ENCODE peak calls at places on chromosome 19, in seven cellular contexts. P is colonic mucosa, D is fibroblast of lung, X is IMR-90, O is tibial artery, L is gastrocnemius medialis, R is SK-N-SH. N is an unnamed sample.

GRCh38 chr19:29850482-29850881 is 38.7 kb downstream of the CCNE1 start:
- DNase-seq in P (no peak), D (no peak), X (no peak), O (no peak), L (no peak), R (no peak), N (no peak)

GRCh38 chr19:10011974-10012373 is 1.3 kb upstream of the RDH8 start:
- DNase-seq in P (no peak), D (no peak), X (no peak), O (no peak), L (no peak), R (peak), N (no peak)

GRCh38 chr19:46454244-46454643 is 17.1 kb downstream of the PNMA8A start:
- DNase-seq in P (no peak), D (no peak), X (no peak), O (no peak), L (no peak), R (no peak), N (no peak)

GRCh38 chr19:16624236-16624635 is 3.8 kb downstream of the MED26 start:
- DNase-seq in P (no peak), D (no peak), X (no peak), O (no peak), L (no peak), R (no peak), N (no peak)

GRCh38 chr19:48970923-48971395 is 5.8 kb downstream of the FTL start:
- DNase-seq in P (peak), D (peak), X (peak), O (peak), L (no peak), R (peak), N (peak)

GRCh38 chr19:34452671-34453253 is 24.6 kb downstream of the UBA2 start:
- DNase-seq in P (no peak), D (peak), X (peak), O (no peak), L (no peak), R (no peak), N (no peak)

GRCh38 chr19:5926641-5927438 is 12.8 kb downstream of the CAPS start:
- DNase-seq in P (no peak), D (peak), X (no peak), O (peak), L (no peak), R (peak), N (no peak)

GRCh38 chr19:21045028-21045427 is 24.6 kb downstream of the ZNF430 start:
- DNase-seq in P (no peak), D (no peak), X (no peak), O (no peak), L (no peak), R (no peak), N (no peak)

GRCh38 chr19:32876236-32876918 is 6.8 kb upstream of the SLC7A9 start:
- DNase-seq in P (peak), D (no peak), X (no peak), O (peak), L (no peak), R (no peak), N (no peak)

GRCh38 chr19:49766938-49767315 is at the start of gene AP2A1:
- DNase-seq in P (no peak), D (no peak), X (no peak), O (no peak), L (no peak), R (no peak), N (no peak)

GRCh38 chr19:39212377-39212742 is 8.3 kb upstream of the SYCN start:
- DNase-seq in P (peak), D (peak), X (no peak), O (no peak), L (no peak), R (peak), N (peak)

GRCh38 chr19:17020823-17021222 is 5.8 kb downstream of the CPAMD8 start:
- DNase-seq in P (no peak), D (no peak), X (no peak), O (no peak), L (no peak), R (no peak), N (no peak)

GRCh38 chr19:11399667-11400066 is 15.6 kb upstream of the EPOR start:
- DNase-seq in P (no peak), D (no peak), X (no peak), O (no peak), L (no peak), R (no peak), N (no peak)

GRCh38 chr19:1269478-1270167 is 491 bp downstream of the CIRBP start:
- DNase-seq in P (peak), D (peak), X (peak), O (peak), L (peak), R (peak), N (peak)

GRCh38 chr19:17244618-17245534 is 843 bp downstream of the NR2F6 start:
- DNase-seq in P (peak), D (no peak), X (no peak), O (no peak), L (no peak), R (peak), N (no peak)

GRCh38 chr19:14494910-14495677 is 833 bp downstream of the GIPC1 start:
- DNase-seq in P (peak), D (no peak), X (no peak), O (no peak), L (no peak), R (peak), N (no peak)

GRCh38 chr19:33325920-33326319 is 23.6 kb upstream of the CEBPA start:
- DNase-seq in P (no peak), D (peak), X (no peak), O (peak), L (peak), R (no peak), N (no peak)

GRCh38 chr19:56725829-56726424 is 54.4 kb upstream of the ZNF835 start:
- DNase-seq in P (no peak), D (peak), X (no peak), O (no peak), L (no peak), R (peak), N (no peak)
- TF ChIP-seq CTCF in P (no peak), D (no peak), X (peak), O (no peak), L (no peak), R (peak), N (no peak)

GRCh38 chr19:54077334-54077733 is 3.8 kb downstream of the TARM1 start:
- DNase-seq in P (no peak), D (no peak), X (no peak), O (no peak), L (no peak), R (no peak), N (no peak)
- H3K27ac ChIP-seq in P (no peak), D (no peak), X (no peak), O (no peak), L (no peak), R (no peak), N (no peak)

DNA sequence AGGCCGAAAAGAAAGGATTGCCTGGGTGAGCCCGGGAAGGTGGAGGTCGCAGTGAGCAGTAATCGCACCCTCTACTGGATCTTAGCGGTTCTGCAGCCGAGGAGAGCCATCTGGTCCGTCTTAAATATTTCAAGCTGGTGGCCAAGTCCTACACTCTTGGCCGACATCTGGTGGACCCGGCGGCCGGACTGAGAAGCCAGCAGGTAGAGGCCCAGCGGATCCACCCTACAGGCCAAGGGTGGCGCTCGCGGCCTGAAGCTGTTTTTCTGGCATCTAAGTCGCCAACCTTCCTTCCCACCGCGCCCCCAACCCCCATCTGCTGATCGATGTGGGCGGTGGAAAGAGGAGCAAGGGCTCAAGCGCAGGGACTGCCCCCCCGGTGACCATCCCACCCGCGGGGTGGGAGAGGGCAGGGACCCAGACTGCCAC is 46.5 kb upstream of the ZNF730 start:
- DNase-seq in P (peak), D (peak), X (peak), O (no peak), L (no peak), R (peak), N (no peak)
- TF ChIP-seq CTCF in P (no peak), D (peak), X (peak), O (peak), L (peak), R (peak), N (no peak)

DNA sequence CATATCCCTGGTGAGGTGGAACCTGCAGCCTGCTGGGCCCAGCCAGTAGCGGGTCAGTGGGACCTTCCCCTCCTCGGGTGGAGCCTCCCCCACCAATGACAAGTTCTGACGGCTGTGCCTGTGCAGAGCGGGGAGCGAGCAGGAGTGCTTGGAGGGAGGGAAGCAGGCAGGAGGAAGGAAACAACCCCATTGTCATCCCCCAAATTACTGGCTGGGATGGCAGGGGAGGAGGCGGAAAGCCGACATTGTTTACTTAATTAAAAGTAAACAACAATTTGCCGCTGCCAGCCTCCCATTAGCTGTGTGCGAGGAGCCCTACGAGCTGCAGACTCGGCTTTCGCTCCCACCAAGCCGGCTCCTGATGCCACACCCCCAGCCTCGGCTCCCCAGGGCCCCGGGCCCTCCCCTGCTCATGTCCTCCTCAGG is 45.5 kb downstream of the LYL1 start:
- DNase-seq in P (no peak), D (no peak), X (no peak), O (no peak), L (no peak), R (no peak), N (no peak)
- H3K27ac ChIP-seq in P (peak), D (peak), X (peak), O (peak), L (peak), R (peak), N (no peak)

GRCh38 chr19:18280247-18281081 is 958 bp downstream of the JUND start:
- DNase-seq in P (peak), D (peak), X (peak), O (peak), L (peak), R (peak), N (peak)

GRCh38 chr19:18281082-18282020 is at the start of gene JUND:
- DNase-seq in P (peak), D (peak), X (peak), O (peak), L (peak), R (peak), N (peak)

GRCh38 chr19:18279266-18279515 is 2.2 kb downstream of the JUND start:
- DNase-seq in P (no peak), D (no peak), X (no peak), O (no peak), L (no peak), R (no peak), N (no peak)

GRCh38 chr19:18278521-18279265 is 2.7 kb downstream of the JUND start:
- DNase-seq in P (peak), D (no peak), X (no peak), O (no peak), L (no peak), R (no peak), N (peak)

DNA sequence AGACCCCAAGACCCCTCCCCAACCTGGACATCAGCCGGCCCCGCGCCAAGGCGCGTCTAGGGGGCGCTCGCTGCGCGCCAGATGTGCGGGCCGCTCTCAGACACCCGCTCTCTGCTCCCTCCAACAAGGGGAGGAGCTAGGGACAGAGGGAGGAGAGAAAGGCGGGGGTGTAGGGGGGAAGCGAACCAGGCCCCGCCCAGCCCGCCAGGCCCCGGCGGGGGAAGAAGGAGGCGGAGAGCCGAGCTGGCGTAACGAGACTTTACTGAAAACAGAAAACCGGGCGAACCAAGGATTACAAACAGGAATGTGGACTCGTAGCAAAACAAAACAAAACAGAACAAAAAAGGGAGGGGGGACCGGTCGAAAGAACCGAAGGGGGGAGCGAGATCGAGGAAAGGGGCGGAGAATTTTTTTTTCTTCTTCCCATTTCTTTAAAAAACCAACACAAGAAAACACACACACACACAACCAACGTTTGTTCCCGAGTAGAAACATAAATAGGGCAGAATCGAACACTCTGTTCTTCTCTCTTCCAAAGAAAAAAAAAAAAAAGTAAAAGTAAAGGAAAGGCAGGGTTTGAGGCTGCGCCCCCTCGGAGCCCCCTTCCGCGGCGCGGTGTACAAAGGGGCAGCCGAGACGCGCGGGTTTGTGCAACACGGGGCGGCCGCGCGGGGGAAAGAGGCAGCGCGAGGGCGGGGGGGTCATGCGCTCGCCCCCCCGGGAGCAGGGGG is 1.7 kb downstream of the JUND start:
- DNase-seq in P (peak), D (peak), X (peak), O (peak), L (peak), R (peak), N (peak)
- TF ChIP-seq CTCF in P (peak), D (peak), X (peak), O (peak), L (peak), R (peak), N (peak)

GRCh38 chr19:45078390-45079062 is 534 bp upstream of the GEMIN7 start:
- DNase-seq in P (no peak), D (no peak), X (no peak), O (no peak), L (no peak), R (no peak), N (no peak)

GRCh38 chr19:45076029-45076850 is at the start of gene ZNF296:
- DNase-seq in P (peak), D (peak), X (no peak), O (peak), L (peak), R (no peak), N (peak)

GRCh38 chr19:45074744-45075143 is 1.5 kb downstream of the ZNF296 start:
- DNase-seq in P (no peak), D (no peak), X (no peak), O (no peak), L (no peak), R (no peak), N (no peak)

GRCh38 chr19:45076851-45077730 is 813 bp upstream of the ZNF296 start:
- DNase-seq in P (peak), D (no peak), X (no peak), O (no peak), L (no peak), R (no peak), N (no peak)

DNA sequence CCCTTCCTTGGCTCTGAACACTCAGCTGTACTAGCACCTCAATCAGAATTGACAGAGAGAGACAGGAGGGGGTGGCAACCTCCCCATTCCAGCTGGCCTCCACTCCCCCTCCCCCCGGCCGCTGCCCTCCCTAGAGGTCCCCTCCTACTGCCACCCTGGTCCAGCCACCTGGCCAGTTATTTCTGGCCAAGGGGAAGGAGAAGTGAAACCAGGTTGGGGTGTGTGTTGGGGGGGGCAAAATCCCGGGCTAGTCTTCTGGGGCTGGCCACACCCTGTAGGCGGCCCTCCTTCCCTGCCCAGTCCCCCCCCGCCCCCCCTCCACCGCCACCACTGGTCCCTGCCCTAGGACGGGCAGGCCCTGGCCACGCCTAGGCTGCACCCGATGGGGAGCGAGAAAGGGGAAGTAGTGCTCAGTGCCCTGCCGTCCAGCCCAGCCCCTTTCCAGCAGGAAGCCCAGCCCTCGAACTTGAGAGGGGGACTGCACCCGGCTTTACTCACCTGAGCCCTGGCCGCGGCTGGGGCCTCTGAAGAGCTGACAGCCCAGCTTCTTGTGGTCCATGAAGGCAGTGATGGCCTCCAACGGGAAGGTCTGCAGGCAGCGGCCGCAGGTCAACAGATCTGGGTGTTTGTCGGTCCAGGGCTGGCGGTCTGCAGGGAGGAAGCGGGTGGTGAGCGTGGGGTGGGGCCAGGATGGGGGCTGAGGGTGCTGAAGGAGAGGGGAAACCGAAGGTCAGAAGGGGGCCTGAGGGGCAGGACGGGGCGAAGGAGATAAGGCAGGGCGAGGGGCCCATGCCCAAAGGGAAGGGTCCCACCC is 856 bp downstream of the ZNF296 start:
- DNase-seq in P (peak), D (peak), X (no peak), O (peak), L (peak), R (no peak), N (no peak)
- H3K27ac ChIP-seq in P (peak), D (no peak), X (no peak), O (peak), L (peak), R (no peak), N (peak)

GRCh38 chr19:41688687-41689086 is 617 bp upstream of the CEACAM7 start:
- DNase-seq in P (no peak), D (no peak), X (no peak), O (no peak), L (no peak), R (no peak), N (no peak)
- TF ChIP-seq CTCF in P (no peak), D (no peak), X (no peak), O (no peak), L (no peak), R (no peak), N (no peak)

GRCh38 chr19:3028305-3029069 is 593 bp downstream of the TLE2 start:
- DNase-seq in P (peak), D (no peak), X (no peak), O (no peak), L (no peak), R (no peak), N (no peak)
- H3K27ac ChIP-seq in P (no peak), D (no peak), X (no peak), O (peak), L (peak), R (no peak), N (no peak)

GRCh38 chr19:13396256-13397080 is 109.8 kb downstream of the CACNA1A start:
- DNase-seq in P (peak), D (peak), X (peak), O (peak), L (peak), R (no peak), N (no peak)
- TF ChIP-seq CTCF in P (no peak), D (no peak), X (no peak), O (no peak), L (no peak), R (no peak), N (no peak)

GRCh38 chr19:55503447-55504251 is 15.4 kb downstream of the SSC5D start:
- DNase-seq in P (peak), D (peak), X (peak), O (peak), L (peak), R (peak), N (peak)
- H3K27ac ChIP-seq in P (peak), D (peak), X (peak), O (no peak), L (peak), R (no peak), N (no peak)